ENCODE peak calls at places on chromosomes 2 and 18, in nine cellular contexts. One of them, this sample, is unnamed.

GRCh38 chr2:240387669-240388358 is 47.6 kb upstream of the GPC1 start:
- DNase-seq in sigmoid colon: peak; percentile 81
- DNase-seq in HL-60: no peak
- DNase-seq in psoas muscle: peak; percentile 92
- DNase-seq in CD4-positive, CD25-positive, alpha-beta regulatory T cell: no peak
- DNase-seq in A549: peak; percentile 96
- DNase-seq in WERI-Rb-1: no peak
- DNase-seq in upper lobe of right lung: no peak
- DNase-seq in lower lobe of right lung: peak; percentile 40
- DNase-seq in this sample: no peak

GRCh38 chr2:50492452-50492851 is 539.5 kb downstream of the NRXN1 start:
- DNase-seq in sigmoid colon: peak; percentile 56
- DNase-seq in HL-60: peak; percentile 55
- DNase-seq in psoas muscle: no peak
- DNase-seq in CD4-positive, CD25-positive, alpha-beta regulatory T cell: peak; percentile 19
- DNase-seq in A549: peak; percentile 64
- DNase-seq in WERI-Rb-1: peak; percentile 57
- DNase-seq in upper lobe of right lung: no peak
- DNase-seq in lower lobe of right lung: no peak
- DNase-seq in this sample: peak; percentile 29

GRCh38 chr2:167001165-167001564 is 112.9 kb downstream of the XIRP2 start:
- DNase-seq in sigmoid colon: no peak
- DNase-seq in HL-60: no peak
- DNase-seq in psoas muscle: no peak
- DNase-seq in CD4-positive, CD25-positive, alpha-beta regulatory T cell: no peak
- DNase-seq in A549: no peak
- DNase-seq in WERI-Rb-1: no peak
- DNase-seq in upper lobe of right lung: no peak
- DNase-seq in lower lobe of right lung: no peak
- DNase-seq in this sample: no peak

GRCh38 chr2:201432038-201432437 is 19.2 kb downstream of the TRAK2 start:
- DNase-seq in sigmoid colon: no peak
- DNase-seq in HL-60: no peak
- DNase-seq in psoas muscle: no peak
- DNase-seq in CD4-positive, CD25-positive, alpha-beta regulatory T cell: peak; percentile 45
- DNase-seq in A549: peak; percentile 16
- DNase-seq in WERI-Rb-1: no peak
- DNase-seq in upper lobe of right lung: no peak
- DNase-seq in lower lobe of right lung: no peak
- DNase-seq in this sample: peak; percentile 46

GRCh38 chr2:3545788-3546478 is 12.2 kb downstream of the RNASEH1 start:
- DNase-seq in sigmoid colon: no peak
- DNase-seq in HL-60: no peak
- DNase-seq in psoas muscle: no peak
- DNase-seq in CD4-positive, CD25-positive, alpha-beta regulatory T cell: no peak
- DNase-seq in A549: no peak
- DNase-seq in WERI-Rb-1: no peak
- DNase-seq in upper lobe of right lung: no peak
- DNase-seq in lower lobe of right lung: no peak
- DNase-seq in this sample: no peak

GRCh38 chr2:6968319-6969100 is 51.3 kb downstream of the RNF144A start:
- DNase-seq in sigmoid colon: no peak
- DNase-seq in HL-60: no peak
- DNase-seq in psoas muscle: peak; percentile 74
- DNase-seq in CD4-positive, CD25-positive, alpha-beta regulatory T cell: no peak
- DNase-seq in A549: no peak
- DNase-seq in WERI-Rb-1: peak; percentile 50
- DNase-seq in upper lobe of right lung: no peak
- DNase-seq in lower lobe of right lung: no peak
- DNase-seq in this sample: no peak

GRCh38 chr2:211881449-211881848 is 657.2 kb downstream of the ERBB4 start:
- DNase-seq in sigmoid colon: no peak
- DNase-seq in HL-60: no peak
- DNase-seq in psoas muscle: no peak
- DNase-seq in CD4-positive, CD25-positive, alpha-beta regulatory T cell: no peak
- DNase-seq in A549: no peak
- DNase-seq in WERI-Rb-1: no peak
- DNase-seq in upper lobe of right lung: no peak
- DNase-seq in lower lobe of right lung: no peak
- DNase-seq in this sample: no peak

GRCh38 chr2:64374686-64375085 is 79.3 kb upstream of the LGALSL start:
- DNase-seq in sigmoid colon: no peak
- DNase-seq in HL-60: no peak
- DNase-seq in psoas muscle: peak; percentile 53
- DNase-seq in CD4-positive, CD25-positive, alpha-beta regulatory T cell: no peak
- DNase-seq in A549: no peak
- DNase-seq in WERI-Rb-1: no peak
- DNase-seq in upper lobe of right lung: no peak
- DNase-seq in lower lobe of right lung: no peak
- DNase-seq in this sample: no peak

GRCh38 chr2:162002623-162003200 is 71.3 kb downstream of the DPP4 start:
- DNase-seq in sigmoid colon: no peak
- DNase-seq in HL-60: no peak
- DNase-seq in psoas muscle: no peak
- DNase-seq in CD4-positive, CD25-positive, alpha-beta regulatory T cell: no peak
- DNase-seq in A549: no peak
- DNase-seq in WERI-Rb-1: no peak
- DNase-seq in upper lobe of right lung: no peak
- DNase-seq in lower lobe of right lung: no peak
- DNase-seq in this sample: no peak

GRCh38 chr2:228352048-228352447 is 170.6 kb upstream of the SPHKAP start:
- DNase-seq in sigmoid colon: no peak
- DNase-seq in HL-60: no peak
- DNase-seq in psoas muscle: no peak
- DNase-seq in CD4-positive, CD25-positive, alpha-beta regulatory T cell: no peak
- DNase-seq in A549: no peak
- DNase-seq in WERI-Rb-1: no peak
- DNase-seq in upper lobe of right lung: no peak
- DNase-seq in lower lobe of right lung: no peak
- DNase-seq in this sample: no peak

GRCh38 chr2:200617089-200618050 is 31.6 kb downstream of the AOX1 start:
- DNase-seq in sigmoid colon: no peak
- DNase-seq in HL-60: no peak
- DNase-seq in psoas muscle: no peak
- DNase-seq in CD4-positive, CD25-positive, alpha-beta regulatory T cell: no peak
- DNase-seq in A549: no peak
- DNase-seq in WERI-Rb-1: no peak
- DNase-seq in upper lobe of right lung: no peak
- DNase-seq in lower lobe of right lung: no peak
- DNase-seq in this sample: no peak

GRCh38 chr2:67567866-67568265 is 170.7 kb downstream of the ETAA1 start:
- DNase-seq in sigmoid colon: no peak
- DNase-seq in HL-60: no peak
- DNase-seq in psoas muscle: no peak
- DNase-seq in CD4-positive, CD25-positive, alpha-beta regulatory T cell: no peak
- DNase-seq in A549: no peak
- DNase-seq in WERI-Rb-1: no peak
- DNase-seq in upper lobe of right lung: no peak
- DNase-seq in lower lobe of right lung: no peak
- DNase-seq in this sample: no peak

GRCh38 chr2:134410831-134411231 is 157.0 kb downstream of the MGAT5 start:
- DNase-seq in sigmoid colon: no peak
- DNase-seq in HL-60: no peak
- DNase-seq in psoas muscle: no peak
- DNase-seq in CD4-positive, CD25-positive, alpha-beta regulatory T cell: no peak
- DNase-seq in A549: no peak
- DNase-seq in WERI-Rb-1: no peak
- DNase-seq in upper lobe of right lung: no peak
- DNase-seq in lower lobe of right lung: no peak
- DNase-seq in this sample: no peak

GRCh38 chr18:13221821-13222220 is 3.3 kb downstream of the LDLRAD4 start:
- DNase-seq in sigmoid colon: peak; percentile 78
- DNase-seq in HL-60: no peak
- DNase-seq in psoas muscle: no peak
- DNase-seq in CD4-positive, CD25-positive, alpha-beta regulatory T cell: no peak
- DNase-seq in A549: no peak
- DNase-seq in WERI-Rb-1: no peak
- DNase-seq in upper lobe of right lung: no peak
- DNase-seq in lower lobe of right lung: no peak
- DNase-seq in this sample: no peak

GRCh38 chr2:168830958-168831357 is 28.5 kb downstream of the NOSTRIN start:
- DNase-seq in sigmoid colon: no peak
- DNase-seq in HL-60: no peak
- DNase-seq in psoas muscle: no peak
- DNase-seq in CD4-positive, CD25-positive, alpha-beta regulatory T cell: no peak
- DNase-seq in A549: no peak
- DNase-seq in WERI-Rb-1: no peak
- DNase-seq in upper lobe of right lung: no peak
- DNase-seq in lower lobe of right lung: no peak
- DNase-seq in this sample: no peak

DNA sequence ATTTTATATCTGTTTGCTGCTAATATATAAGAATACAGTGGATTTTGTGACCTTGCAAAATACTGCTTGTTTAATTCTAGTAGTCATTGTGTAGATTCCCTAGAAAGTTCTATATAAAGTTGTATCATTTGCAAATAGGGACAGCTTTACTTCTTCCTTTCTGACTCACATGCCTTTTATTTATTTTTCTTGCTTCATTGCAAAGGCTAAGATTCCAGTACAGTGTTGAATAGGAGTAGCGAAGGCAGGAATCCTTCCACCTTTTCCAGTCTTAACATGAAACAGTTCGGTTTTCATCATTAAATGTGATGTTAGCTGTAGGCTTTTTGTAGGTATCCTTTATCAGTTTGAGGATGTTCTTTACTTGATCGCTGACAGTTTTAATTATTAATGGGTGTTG is 58.1 kb downstream of the DGKD start:
- DNase-seq in sigmoid colon: no peak
- DNase-seq in HL-60: no peak
- DNase-seq in psoas muscle: no peak
- DNase-seq in CD4-positive, CD25-positive, alpha-beta regulatory T cell: no peak
- DNase-seq in A549: no peak
- DNase-seq in WERI-Rb-1: no peak
- DNase-seq in upper lobe of right lung: no peak
- DNase-seq in lower lobe of right lung: no peak
- DNase-seq in this sample: no peak
- H3K27ac ChIP-seq in sigmoid colon: no peak overlapping the region
- H3K27ac ChIP-seq in HL-60: no peak overlapping the region
- H3K27ac ChIP-seq in psoas muscle: peak overlapping the region; percentile 96
- H3K27ac ChIP-seq in CD4-positive, CD25-positive, alpha-beta regulatory T cell: no peak overlapping the region
- H3K27ac ChIP-seq in A549: peak overlapping the region; percentile 95
- H3K27ac ChIP-seq in WERI-Rb-1: no peak overlapping the region
- H3K27ac ChIP-seq in upper lobe of right lung: no peak overlapping the region
- H3K27ac ChIP-seq in lower lobe of right lung: no peak overlapping the region
- H3K27ac ChIP-seq in this sample: no peak overlapping the region

GRCh38 chr2:219423656-219424378 is 5.6 kb downstream of the DES start:
- DNase-seq in sigmoid colon: peak; percentile 81
- DNase-seq in HL-60: no peak
- DNase-seq in psoas muscle: peak; percentile 61
- DNase-seq in CD4-positive, CD25-positive, alpha-beta regulatory T cell: no peak
- DNase-seq in A549: no peak
- DNase-seq in WERI-Rb-1: no peak
- DNase-seq in upper lobe of right lung: no peak
- DNase-seq in lower lobe of right lung: no peak
- DNase-seq in this sample: no peak
- H3K27ac ChIP-seq in sigmoid colon: peak overlapping the region; percentile 94
- H3K27ac ChIP-seq in HL-60: no peak overlapping the region
- H3K27ac ChIP-seq in psoas muscle: peak overlapping the region; percentile 99
- H3K27ac ChIP-seq in CD4-positive, CD25-positive, alpha-beta regulatory T cell: no peak overlapping the region
- H3K27ac ChIP-seq in A549: no peak overlapping the region
- H3K27ac ChIP-seq in WERI-Rb-1: no peak overlapping the region
- H3K27ac ChIP-seq in upper lobe of right lung: no peak overlapping the region
- H3K27ac ChIP-seq in lower lobe of right lung: no peak overlapping the region
- H3K27ac ChIP-seq in this sample: no peak overlapping the region

GRCh38 chr2:77193858-77194448 is 328.2 kb downstream of the LRRTM4 start:
- DNase-seq in sigmoid colon: no peak
- DNase-seq in HL-60: no peak
- DNase-seq in psoas muscle: no peak
- DNase-seq in CD4-positive, CD25-positive, alpha-beta regulatory T cell: no peak
- DNase-seq in A549: no peak
- DNase-seq in WERI-Rb-1: no peak
- DNase-seq in upper lobe of right lung: no peak
- DNase-seq in lower lobe of right lung: no peak
- DNase-seq in this sample: no peak

GRCh38 chr2:77190721-77191346 is 331.3 kb downstream of the LRRTM4 start:
- DNase-seq in sigmoid colon: no peak
- DNase-seq in HL-60: no peak
- DNase-seq in psoas muscle: no peak
- DNase-seq in CD4-positive, CD25-positive, alpha-beta regulatory T cell: no peak
- DNase-seq in A549: no peak
- DNase-seq in WERI-Rb-1: no peak
- DNase-seq in upper lobe of right lung: no peak
- DNase-seq in lower lobe of right lung: no peak
- DNase-seq in this sample: no peak

GRCh38 chr2:77191665-77192064 is 330.5 kb downstream of the LRRTM4 start:
- DNase-seq in sigmoid colon: no peak
- DNase-seq in HL-60: no peak
- DNase-seq in psoas muscle: no peak
- DNase-seq in CD4-positive, CD25-positive, alpha-beta regulatory T cell: no peak
- DNase-seq in A549: no peak
- DNase-seq in WERI-Rb-1: no peak
- DNase-seq in upper lobe of right lung: no peak
- DNase-seq in lower lobe of right lung: no peak
- DNase-seq in this sample: no peak

DNA sequence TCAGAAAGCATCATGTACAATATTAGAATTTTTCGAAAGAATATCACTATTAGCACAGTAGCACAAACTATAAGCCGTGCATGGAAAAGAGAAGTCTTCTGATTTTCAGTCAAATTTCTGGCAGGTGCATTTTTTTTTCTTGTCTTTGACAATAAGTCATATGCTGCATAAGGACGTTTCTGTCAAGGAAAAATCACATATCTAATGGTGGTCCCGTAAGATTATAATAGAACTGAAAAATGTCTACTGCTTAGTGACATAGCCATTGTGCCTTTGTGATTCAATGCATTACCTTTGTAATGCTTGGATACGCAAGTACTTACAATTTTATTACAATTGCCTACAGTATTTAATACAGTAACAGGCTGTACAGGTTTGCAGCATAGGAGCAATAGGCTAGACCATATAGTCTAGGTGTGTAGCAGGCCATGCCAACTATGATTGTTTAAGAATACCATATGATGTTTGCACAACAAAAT is 329.3 kb downstream of the LRRTM4 start:
- DNase-seq in sigmoid colon: no peak
- DNase-seq in HL-60: no peak
- DNase-seq in psoas muscle: no peak
- DNase-seq in CD4-positive, CD25-positive, alpha-beta regulatory T cell: no peak
- DNase-seq in A549: no peak
- DNase-seq in WERI-Rb-1: no peak
- DNase-seq in upper lobe of right lung: no peak
- DNase-seq in lower lobe of right lung: no peak
- DNase-seq in this sample: no peak
- H3K27ac ChIP-seq in sigmoid colon: no peak overlapping the region
- H3K27ac ChIP-seq in HL-60: no peak overlapping the region
- H3K27ac ChIP-seq in psoas muscle: no peak overlapping the region
- H3K27ac ChIP-seq in CD4-positive, CD25-positive, alpha-beta regulatory T cell: no peak overlapping the region
- H3K27ac ChIP-seq in A549: no peak overlapping the region
- H3K27ac ChIP-seq in WERI-Rb-1: no peak overlapping the region
- H3K27ac ChIP-seq in upper lobe of right lung: no peak overlapping the region
- H3K27ac ChIP-seq in lower lobe of right lung: no peak overlapping the region
- H3K27ac ChIP-seq in this sample: no peak overlapping the region

DNA sequence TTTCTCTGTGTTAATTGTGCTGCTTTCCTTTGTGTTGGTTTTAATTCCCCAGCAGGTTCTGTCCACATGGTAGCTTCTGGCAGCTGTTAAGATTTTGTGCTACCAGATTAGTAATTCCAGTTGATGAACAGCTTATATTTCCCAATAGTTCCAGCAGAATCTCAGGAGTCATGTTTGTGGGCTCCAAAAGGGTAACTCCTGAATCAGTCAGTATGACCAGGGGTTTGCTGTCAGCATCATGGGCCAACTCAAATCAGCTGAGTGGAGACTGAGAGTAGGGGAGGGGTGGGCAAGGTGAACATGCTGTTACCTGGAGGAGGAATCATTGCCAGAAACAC is 120.2 kb upstream of the CXCR4 start:
- DNase-seq in sigmoid colon: no peak
- DNase-seq in HL-60: no peak
- DNase-seq in psoas muscle: no peak
- DNase-seq in CD4-positive, CD25-positive, alpha-beta regulatory T cell: no peak
- DNase-seq in A549: no peak
- DNase-seq in WERI-Rb-1: no peak
- DNase-seq in upper lobe of right lung: no peak
- DNase-seq in lower lobe of right lung: no peak
- DNase-seq in this sample: no peak
- H3K27ac ChIP-seq in sigmoid colon: peak overlapping the region; percentile 48
- H3K27ac ChIP-seq in HL-60: peak overlapping the region; percentile 72
- H3K27ac ChIP-seq in psoas muscle: peak overlapping the region; percentile 67
- H3K27ac ChIP-seq in CD4-positive, CD25-positive, alpha-beta regulatory T cell: no peak overlapping the region
- H3K27ac ChIP-seq in A549: no peak overlapping the region
- H3K27ac ChIP-seq in WERI-Rb-1: peak overlapping the region; percentile 18
- H3K27ac ChIP-seq in upper lobe of right lung: peak overlapping the region; percentile 81
- H3K27ac ChIP-seq in lower lobe of right lung: peak overlapping the region; percentile 82
- H3K27ac ChIP-seq in this sample: peak overlapping the region; percentile 39